ENCODE peak calls at places on chromosomes 5 and 9, in ten cellular contexts. R is SK-N-SH; J is HFF-Myc; E is fibroblast of mammary gland; V is GM12865; M is suprapubic skin; P is spleen; L is CD8-positive, alpha-beta memory T cell; B is CD4-positive, CD25-positive, alpha-beta regulatory T cell; Q is IMR-90. I is an unnamed sample.

GRCh38 chr5:73644385-73644963 is 18.5 kb downstream of the ARHGEF28 start:
- DNase-seq in R (no peak), J (no peak), E (no peak), V (no peak), M (no peak), P (no peak), L (no peak), B (no peak), Q (no peak), I (no peak)

GRCh38 chr5:176611435-176611834 is 1.5 kb upstream of the GPRIN1 start:
- DNase-seq in R (no peak), J (peak), E (peak), V (peak), M (no peak), P (no peak), L (peak), B (peak), Q (peak), I (peak)

GRCh38 chr9:112166176-112167140 is 8.6 kb downstream of the SUSD1 start:
- DNase-seq in R (no peak), J (no peak), E (peak), V (no peak), M (no peak), P (no peak), L (no peak), B (no peak), Q (peak), I (peak)

GRCh38 chr5:62486672-62487071 is 74.1 kb downstream of the IPO11 start:
- DNase-seq in R (peak), J (no peak), E (no peak), V (no peak), M (no peak), P (no peak), L (no peak), B (no peak), Q (no peak), I (no peak)

GRCh38 chr5:33688041-33688980 is 203.5 kb downstream of the ADAMTS12 start:
- DNase-seq in R (no peak), J (no peak), E (peak), V (no peak), M (no peak), P (no peak), L (no peak), B (no peak), Q (no peak), I (no peak)

GRCh38 chr5:119335261-119335677 is 20.6 kb upstream of the TNFAIP8 start:
- DNase-seq in R (no peak), J (no peak), E (no peak), V (no peak), M (no peak), P (no peak), L (no peak), B (no peak), Q (no peak), I (no peak)

GRCh38 chr5:42586625-42587024 is 163.4 kb downstream of the GHR start:
- DNase-seq in R (no peak), J (no peak), E (peak), V (no peak), M (no peak), P (no peak), L (no peak), B (no peak), Q (no peak), I (no peak)

GRCh38 chr9:114050646-114051045 is 27.5 kb downstream of the AMBP start:
- DNase-seq in R (no peak), J (no peak), E (no peak), V (no peak), M (peak), P (peak), L (no peak), B (no peak), Q (no peak), I (no peak)

GRCh38 chr9:2377135-2377534 is 244.5 kb upstream of the VLDLR start:
- DNase-seq in R (no peak), J (no peak), E (no peak), V (no peak), M (no peak), P (no peak), L (no peak), B (no peak), Q (no peak), I (no peak)

GRCh38 chr5:54491326-54491725 is 26.2 kb upstream of the SNX18 start:
- DNase-seq in R (no peak), J (no peak), E (peak), V (no peak), M (no peak), P (no peak), L (no peak), B (no peak), Q (no peak), I (peak)

GRCh38 chr9:130157079-130157478 is 15.1 kb upstream of the NCS1 start:
- DNase-seq in R (no peak), J (no peak), E (no peak), V (no peak), M (no peak), P (no peak), L (no peak), B (no peak), Q (no peak), I (no peak)

GRCh38 chr9:71783120-71783523 is 14.8 kb upstream of the CEMIP2 start:
- DNase-seq in R (no peak), J (no peak), E (no peak), V (peak), M (no peak), P (peak), L (peak), B (peak), Q (peak), I (peak)
- H3K4me3 ChIP-seq in R (no peak), J (no peak), E (no peak), V (no peak), M (no peak), P (no peak), L (peak), B (peak), Q (no peak), I (no peak)

GRCh38 chr9:84271004-84271886 is 69.3 kb downstream of the SLC28A3 start:
- DNase-seq in R (peak), J (peak), E (peak), V (peak), M (no peak), P (peak), L (no peak), B (peak), Q (peak), I (peak)
- H3K4me3 ChIP-seq in R (no peak), J (peak), E (peak), V (peak), M (peak), P (no peak), L (no peak), B (no peak), Q (peak), I (no peak)

GRCh38 chr9:136483589-136484152 is 831 bp upstream of the SEC16A start:
- DNase-seq in R (peak), J (peak), E (peak), V (peak), M (peak), P (peak), L (peak), B (peak), Q (peak), I (peak)

GRCh38 chr9:136485049-136485647 is 2.3 kb upstream of the SEC16A start:
- DNase-seq in R (peak), J (peak), E (peak), V (peak), M (peak), P (peak), L (peak), B (peak), Q (peak), I (peak)

GRCh38 chr9:136482793-136483588 is at the start of gene SEC16A:
- DNase-seq in R (peak), J (peak), E (peak), V (peak), M (peak), P (peak), L (peak), B (peak), Q (peak), I (peak)

GRCh38 chr9:136485651-136486050 is 2.8 kb upstream of the SEC16A start:
- DNase-seq in R (no peak), J (no peak), E (no peak), V (no peak), M (no peak), P (peak), L (no peak), B (no peak), Q (no peak), I (no peak)

GRCh38 chr9:136484153-136485048 is 1.6 kb upstream of the SEC16A start:
- DNase-seq in R (no peak), J (no peak), E (no peak), V (peak), M (no peak), P (peak), L (no peak), B (no peak), Q (no peak), I (peak)
- H3K4me3 ChIP-seq in R (peak), J (peak), E (peak), V (peak), M (peak), P (peak), L (peak), B (no peak), Q (peak), I (peak)

DNA sequence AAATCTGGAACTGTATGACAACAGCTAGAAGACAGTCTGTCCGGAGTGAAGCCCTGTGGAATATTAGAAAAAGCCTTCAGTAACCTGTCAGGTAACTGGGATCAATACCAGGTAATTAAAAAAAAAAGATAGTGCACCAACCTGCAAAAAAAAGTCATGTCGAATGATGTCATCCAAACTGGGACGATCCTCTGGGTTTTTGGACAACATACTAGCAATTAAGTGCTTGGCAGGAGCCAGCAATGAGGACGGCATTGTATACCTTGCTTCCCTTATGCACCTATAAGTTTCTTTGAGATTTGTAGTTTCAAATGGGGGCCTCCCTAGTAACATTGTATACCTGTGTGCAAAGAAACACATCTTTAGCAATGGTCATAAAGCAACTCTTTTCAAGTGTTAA is 2.8 kb downstream of the PLK2 start:
- DNase-seq in R (no peak), J (no peak), E (no peak), V (no peak), M (no peak), P (no peak), L (no peak), B (no peak), Q (no peak), I (no peak)
- H3K4me3 ChIP-seq in R (peak), J (peak), E (no peak), V (no peak), M (peak), P (peak), L (no peak), B (no peak), Q (peak), I (no peak)

GRCh38 chr9:68842568-68842967 is 137.5 kb downstream of the PIP5K1B start:
- DNase-seq in R (no peak), J (no peak), E (no peak), V (no peak), M (no peak), P (no peak), L (no peak), B (no peak), Q (no peak), I (no peak)
- H3K4me3 ChIP-seq in R (no peak), J (no peak), E (no peak), V (no peak), M (no peak), P (no peak), L (no peak), B (no peak), Q (no peak), I (no peak)

GRCh38 chr5:139636207-139636792 is 11.8 kb upstream of the CXXC5 start:
- DNase-seq in R (peak), J (no peak), E (no peak), V (peak), M (no peak), P (peak), L (peak), B (peak), Q (no peak), I (peak)
- H3K4me3 ChIP-seq in R (peak), J (no peak), E (no peak), V (peak), M (no peak), P (peak), L (peak), B (peak), Q (no peak), I (no peak)

DNA sequence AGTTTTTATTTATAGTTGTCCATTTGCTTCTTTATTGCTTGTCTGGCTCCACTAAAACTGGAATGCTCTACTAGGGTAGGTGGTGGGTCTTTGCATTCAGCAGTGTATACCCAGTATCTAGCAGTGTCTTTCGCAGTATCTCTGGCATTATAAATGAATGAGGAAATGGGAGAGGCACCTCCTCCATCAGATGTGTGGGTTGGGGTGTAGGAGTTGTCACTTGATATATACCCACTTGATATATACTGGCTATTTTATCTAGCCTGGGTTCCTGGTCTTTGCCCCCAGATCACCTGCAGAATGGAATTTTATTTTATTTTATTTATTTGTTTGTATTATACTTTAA is 208.5 kb downstream of the PARP8 start:
- DNase-seq in R (no peak), J (no peak), E (no peak), V (no peak), M (no peak), P (no peak), L (no peak), B (no peak), Q (no peak), I (no peak)
- H3K4me3 ChIP-seq in R (no peak), J (no peak), E (no peak), V (no peak), M (no peak), P (no peak), L (no peak), B (no peak), Q (no peak), I (no peak)

DNA sequence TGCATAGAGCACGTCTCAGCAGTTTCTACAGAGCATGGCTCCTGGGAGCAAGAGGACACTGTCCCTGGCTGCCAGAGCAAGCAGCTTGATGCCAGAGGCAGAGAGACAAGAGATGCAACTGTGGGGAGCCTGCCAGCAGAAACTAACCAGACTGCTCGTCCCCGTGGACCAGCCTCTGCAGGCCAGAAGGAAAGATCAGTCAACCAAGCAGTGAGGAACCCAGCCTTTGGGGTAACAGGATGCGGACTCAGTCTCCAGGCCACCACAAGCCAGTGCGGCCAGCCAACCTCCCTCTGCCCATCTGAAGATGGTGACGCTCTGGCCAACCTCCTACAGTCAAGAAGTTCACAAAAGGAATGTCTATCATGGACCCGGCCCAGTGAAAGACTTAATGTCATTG is 3.7 kb downstream of the SURF4 start:
- DNase-seq in R (no peak), J (no peak), E (no peak), V (no peak), M (no peak), P (no peak), L (no peak), B (no peak), Q (no peak), I (no peak)
- H3K4me3 ChIP-seq in R (no peak), J (no peak), E (no peak), V (no peak), M (no peak), P (no peak), L (peak), B (peak), Q (no peak), I (no peak)

I was measured in bronchial epithelial cell.